ENCODE peak calls at places on chromosomes 16 and 17, in eight cellular contexts. G is prostate gland, D is lower leg skin, V is A549, N is AG09309, M is kidney, T is brain microvascular endothelial cell, O is OCI-LY7. S is an unnamed sample.
A peak's percentile ranks its signal among the peaks of the same experiment; 100 is the strongest.

GRCh38 chr17:32494621-32495346 is 8.0 kb downstream of the CDK5R1 start:
- DNase-seq in G (no peak), D (no peak), V (no peak), N (no peak), M (no peak), T (no peak), O (no peak), S (no peak)

GRCh38 chr17:76054112-76054476 is 18.2 kb downstream of the SRP68 start:
- DNase-seq in G (no peak), D (no peak), V (no peak), N (no peak), M (peak; percentile 12), T (peak; percentile 39), O (no peak), S (peak; percentile 19)

GRCh38 chr16:88650749-88651275 is at the start of gene CYBA:
- DNase-seq in G (peak; percentile 41), D (peak; percentile 60), V (peak; percentile 64), N (no peak), M (peak; percentile 95), T (peak; percentile 62), O (peak; percentile 88), S (peak; percentile 41)

GRCh38 chr16:1338119-1338730 is 4.8 kb downstream of the BAIAP3 start:
- DNase-seq in G (no peak), D (no peak), V (peak; percentile 52), N (no peak), M (no peak), T (no peak), O (peak; percentile 54), S (no peak)

GRCh38 chr17:73717690-73718089 is 73.4 kb upstream of the SDK2 start:
- DNase-seq in G (no peak), D (no peak), V (no peak), N (no peak), M (no peak), T (no peak), O (no peak), S (no peak)

GRCh38 chr16:2530629-2531318 is 434 bp downstream of the CEMP1 start:
- DNase-seq in G (no peak), D (no peak), V (no peak), N (no peak), M (peak; percentile 84), T (no peak), O (no peak), S (no peak)

GRCh38 chr17:76952402-76952801 is 84.2 kb downstream of the MGAT5B start:
- DNase-seq in G (no peak), D (no peak), V (no peak), N (no peak), M (no peak), T (no peak), O (no peak), S (no peak)

GRCh38 chr17:63697341-63698286 is 2.3 kb downstream of the LIMD2 start:
- DNase-seq in G (no peak), D (no peak), V (peak; percentile 69), N (no peak), M (peak; percentile 85), T (peak; percentile 31), O (peak; percentile 91), S (peak; percentile 48)

GRCh38 chr17:10105513-10106001 is 92.8 kb downstream of the GAS7 start:
- DNase-seq in G (no peak), D (no peak), V (no peak), N (no peak), M (peak; percentile 63), T (no peak), O (no peak), S (peak; percentile 86)

GRCh38 chr16:69942627-69943170 is 8.4 kb upstream of the CLEC18A start:
- DNase-seq in G (no peak), D (no peak), V (no peak), N (no peak), M (no peak), T (no peak), O (no peak), S (no peak)

GRCh38 chr16:72832640-72833039 is 215.3 kb downstream of the ZFHX3 start:
- DNase-seq in G (peak; percentile 79), D (peak; percentile 80), V (peak; percentile 71), N (peak; percentile 67), M (peak; percentile 87), T (peak; percentile 62), O (peak; percentile 55), S (peak; percentile 81)

GRCh38 chr17:18981642-18982424 is 22.7 kb downstream of the FAM83G start:
- DNase-seq in G (peak; percentile 54), D (no peak), V (peak; percentile 76), N (peak; percentile 41), M (no peak), T (peak; percentile 68), O (no peak), S (peak; percentile 54)

GRCh38 chr17:46167826-46168569 is 25.2 kb downstream of the KANSL1 start:
- DNase-seq in G (no peak), D (no peak), V (peak; percentile 61), N (peak; percentile 92), M (peak; percentile 43), T (peak; percentile 16), O (no peak), S (peak; percentile 36)

GRCh38 chr16:67869653-67870052 is 3.2 kb upstream of the EDC4 start:
- DNase-seq in G (no peak), D (no peak), V (no peak), N (no peak), M (no peak), T (no peak), O (no peak), S (no peak)

GRCh38 chr16:57316390-57317017 is 32.0 kb upstream of the PLLP start:
- DNase-seq in G (no peak), D (no peak), V (peak; percentile 68), N (peak; percentile 84), M (no peak), T (peak; percentile 60), O (no peak), S (peak; percentile 96)

GRCh38 chr17:7555320-7555948 is 3.1 kb upstream of the TNFSF13 start:
- DNase-seq in G (no peak), D (no peak), V (no peak), N (no peak), M (no peak), T (no peak), O (no peak), S (no peak)
- TF ChIP-seq CTCF in G (no peak), D (no peak), V (no peak), N (peak; percentile 23), M (no peak), T (peak; percentile 25), O (no peak), S (peak; percentile 14)

GRCh38 chr17:68036304-68037147 is 991 bp downstream of the KPNA2 start:
- DNase-seq in G (no peak), D (no peak), V (no peak), N (no peak), M (no peak), T (peak; percentile 26), O (peak; percentile 46), S (peak; percentile 39)

GRCh38 chr17:68034452-68034776 is 1.1 kb upstream of the KPNA2 start:
- DNase-seq in G (no peak), D (no peak), V (no peak), N (no peak), M (no peak), T (no peak), O (no peak), S (no peak)

GRCh38 chr17:68035523-68036303 is at the start of gene KPNA2:
- DNase-seq in G (peak; percentile 92), D (peak; percentile 94), V (peak; percentile 99), N (peak; percentile 92), M (peak; percentile 96), T (peak; percentile 97), O (peak; percentile 100), S (peak; percentile 99)

GRCh38 chr17:68033636-68034451 is 1.7 kb upstream of the KPNA2 start:
- DNase-seq in G (no peak), D (no peak), V (peak; percentile 94), N (no peak), M (no peak), T (peak; percentile 81), O (peak; percentile 37), S (peak; percentile 53)

GRCh38 chr17:68035131-68035522 is 408 bp upstream of the KPNA2 start:
- DNase-seq in G (peak; percentile 91), D (peak; percentile 92), V (no peak), N (no peak), M (peak; percentile 98), T (peak; percentile 91), O (peak; percentile 98), S (no peak)
- H3K4me3 ChIP-seq in G (peak overlapping the region; percentile 13), D (no peak overlapping the region), V (peak overlapping the region; percentile 43), N (peak overlapping the region; percentile 10), M (peak overlapping the region; percentile 56), T (peak overlapping the region; percentile 26), O (peak overlapping the region; percentile 42), S (peak overlapping the region; percentile 42)

GRCh38 chr16:24536671-24537070 is 2.7 kb upstream of the RBBP6 start:
- DNase-seq in G (no peak), D (no peak), V (no peak), N (no peak), M (no peak), T (no peak), O (no peak), S (no peak)

GRCh38 chr16:24538756-24539294 is 541 bp upstream of the RBBP6 start:
- DNase-seq in G (no peak), D (no peak), V (no peak), N (no peak), M (no peak), T (peak; percentile 84), O (no peak), S (no peak)

GRCh38 chr16:24537474-24538337 is 1.7 kb upstream of the RBBP6 start:
- DNase-seq in G (no peak), D (no peak), V (peak; percentile 80), N (no peak), M (no peak), T (no peak), O (peak; percentile 57), S (peak; percentile 31)

GRCh38 chr16:24534634-24535033 is 4.7 kb upstream of the RBBP6 start:
- DNase-seq in G (no peak), D (no peak), V (peak; percentile 49), N (no peak), M (no peak), T (no peak), O (no peak), S (no peak)

DNA sequence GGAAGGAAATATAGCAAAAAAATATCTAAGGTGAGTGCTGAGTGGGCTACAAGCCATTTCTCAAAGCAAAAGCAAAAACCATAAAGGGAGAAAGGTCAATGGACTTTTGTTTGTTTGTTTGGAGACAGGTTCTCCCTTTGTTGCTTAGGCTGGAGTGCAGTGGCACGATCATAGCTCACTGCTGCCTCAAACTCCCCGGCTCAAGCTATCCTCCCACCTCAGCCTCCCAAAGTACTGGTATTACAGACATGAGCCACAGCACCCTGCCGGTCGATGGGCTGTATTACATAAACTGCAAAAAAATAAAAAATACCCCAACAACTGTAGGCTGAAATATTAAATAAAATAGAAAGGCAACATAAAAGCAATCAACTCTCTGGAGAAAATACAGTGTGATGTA is 3.5 kb upstream of the RBBP6 start:
- DNase-seq in G (no peak), D (no peak), V (no peak), N (no peak), M (no peak), T (no peak), O (no peak), S (no peak)
- TF ChIP-seq CTCF in G (no peak), D (no peak), V (no peak), N (no peak), M (no peak), T (no peak), O (no peak), S (no peak)

DNA sequence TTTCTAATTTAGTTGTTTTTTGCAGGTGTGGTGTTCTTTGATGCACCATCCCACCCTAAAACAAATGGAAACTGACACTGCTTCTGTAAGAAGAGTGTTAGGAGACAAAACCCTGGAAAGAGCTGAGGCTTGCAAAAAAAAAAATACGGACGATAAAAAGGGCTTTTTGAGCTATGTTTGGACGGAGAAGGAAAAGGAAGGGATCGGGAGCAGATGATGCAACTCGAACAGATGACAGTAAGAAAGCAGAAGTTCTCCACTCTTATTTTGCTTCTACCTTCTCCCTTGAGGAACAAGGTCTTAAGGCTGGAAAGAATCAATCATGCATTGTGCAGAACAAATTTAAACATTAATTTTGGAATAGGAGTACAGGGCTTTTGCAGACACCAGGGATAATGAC is 136.7 kb downstream of the MAF start:
- DNase-seq in G (no peak), D (no peak), V (no peak), N (no peak), M (no peak), T (no peak), O (no peak), S (no peak)
- H3K4me3 ChIP-seq in G (no peak overlapping the region), D (no peak overlapping the region), V (no peak overlapping the region), N (no peak overlapping the region), M (no peak overlapping the region), T (no peak overlapping the region), O (no peak overlapping the region), S (no peak overlapping the region)